ENCODE peak calls at places on chromosomes 12 and 14, in ten cellular contexts. E is stimulated activated CD4-positive, alpha-beta T cell treated with anti-CD3 and anti-CD28 coated beads, Interleukin-4, amount 100 ng/mL, for 4 hours; W is activated T-cell treated with anti-CD3 and anti-CD28 coated beads for 1 hour; G is ureter; I is HCEC 1CT; Q is fibroblast of lung; C is smooth muscle cell of the brain vasculature; B is RKO; L is NCI-H1694 treated with DMSO at 0.1 percent for 48 hours; Y is Ammon's horn. M is an unnamed sample.

GRCh38 chr12:27355979-27356378 is 23.3 kb downstream of the BMAL2 start:
- DNase-seq in Q (no peak), W (no peak), G (no peak), L (no peak), Y (no peak), I (no peak), B (no peak), C (no peak), E (no peak), M (no peak)

GRCh38 chr12:116141110-116141832 is 136.2 kb downstream of the MED13L start:
- DNase-seq in I (peak), L (peak), G (no peak), Y (no peak), C (no peak), W (no peak), Q (no peak), B (peak), E (no peak), M (no peak)

GRCh38 chr12:95661360-95661759 is 110.1 kb upstream of the USP44 start:
- DNase-seq in B (no peak), E (no peak), G (no peak), L (no peak), Q (no peak), Y (no peak), I (no peak), C (no peak), W (no peak), M (no peak)

GRCh38 chr12:50923361-50924130 is 28.8 kb upstream of the HIGD1C start:
- DNase-seq in Q (no peak), G (no peak), B (no peak), Y (no peak), I (no peak), L (no peak), C (no peak), W (no peak), E (no peak), M (no peak)

GRCh38 chr12:113048716-113049127 is 7.8 kb upstream of the DTX1 start:
- DNase-seq in Q (peak), G (peak), Y (peak), E (peak), I (peak), W (peak), L (peak), B (peak), C (no peak), M (peak)

GRCh38 chr12:50059440-50060119 is 2.2 kb downstream of the ASIC1 start:
- DNase-seq in Y (peak), I (peak), W (peak), B (no peak), L (no peak), C (no peak), Q (peak), E (peak), G (no peak), M (peak)

GRCh38 chr14:100865682-100866591 is 37.6 kb downstream of the RTL1 start:
- DNase-seq in B (no peak), Q (no peak), C (no peak), E (no peak), L (no peak), W (no peak), Y (no peak), G (no peak), I (no peak), M (no peak)

GRCh38 chr12:26746315-26746714 is 86.7 kb downstream of the ITPR2 start:
- DNase-seq in G (no peak), E (no peak), I (peak), C (no peak), W (no peak), Q (peak), Y (peak), L (no peak), B (peak), M (no peak)

GRCh38 chr12:94545937-94546771 is 86.5 kb upstream of the CEP83 start:
- DNase-seq in C (no peak), W (no peak), G (no peak), Q (peak), E (no peak), B (no peak), Y (peak), L (no peak), I (peak), M (no peak)

GRCh38 chr14:23727566-23728335 is 91.6 kb downstream of the DHRS2 start:
- DNase-seq in Y (peak), G (no peak), I (peak), C (no peak), E (no peak), B (peak), W (no peak), L (peak), Q (peak), M (no peak)

GRCh38 chr14:64209428-64210165 is 84.6 kb downstream of the ESR2 start:
- DNase-seq in E (no peak), C (no peak), Y (no peak), G (peak), Q (peak), W (no peak), I (peak), L (peak), B (no peak), M (no peak)

GRCh38 chr14:72812292-72812851 is 81.5 kb downstream of the DPF3 start:
- DNase-seq in I (no peak), E (no peak), G (peak), Q (no peak), W (no peak), C (no peak), L (no peak), Y (peak), B (no peak), M (no peak)

GRCh38 chr14:79842270-79842669 is 369.0 kb downstream of the DIO2 start:
- DNase-seq in G (no peak), E (no peak), L (no peak), B (peak), C (no peak), Y (no peak), W (no peak), I (peak), Q (peak), M (no peak)

GRCh38 chr14:97267509-97267908 is 470.3 kb downstream of the VRK1 start:
- DNase-seq in C (no peak), G (no peak), L (no peak), I (no peak), E (no peak), W (no peak), B (no peak), Y (no peak), Q (peak), M (no peak)

GRCh38 chr14:106210650-106211049 is 684.3 kb downstream of the TMEM121 start:
- DNase-seq in L (no peak), I (no peak), G (no peak), Q (no peak), C (no peak), E (no peak), W (peak), B (no peak), Y (no peak), M (peak)

GRCh38 chr12:24014240-24014639 is 64.8 kb upstream of the SOX5 start:
- DNase-seq in B (no peak), Q (no peak), C (no peak), L (no peak), W (no peak), I (no peak), Y (no peak), E (no peak), G (no peak), M (no peak)

GRCh38 chr14:74161526-74162158 is 76.9 kb downstream of the LIN52 start:
- DNase-seq in B (no peak), I (no peak), C (no peak), Y (no peak), G (no peak), Q (no peak), L (no peak), E (no peak), W (no peak), M (no peak)

GRCh38 chr12:111368291-111368683 is 608 bp downstream of the PHETA1 start:
- DNase-seq in W (no peak), C (no peak), Y (no peak), G (no peak), I (no peak), E (no peak), B (no peak), Q (no peak), L (no peak), M (no peak)

GRCh38 chr12:109663766-109664165 is 49.9 kb upstream of the FAM222A start:
- DNase-seq in E (no peak), Y (no peak), B (no peak), G (no peak), W (no peak), I (no peak), Q (no peak), L (no peak), C (no peak), M (no peak)

GRCh38 chr12:112527501-112527900 is 108.8 kb downstream of the PTPN11 start:
- DNase-seq in C (no peak), E (no peak), I (no peak), W (no peak), Y (no peak), G (no peak), Q (no peak), B (no peak), L (no peak), M (no peak)

GRCh38 chr12:30794591-30795409 is 40.0 kb upstream of the CAPRIN2 start:
- DNase-seq in I (peak), C (peak), E (no peak), G (no peak), L (no peak), Y (no peak), B (peak), W (no peak), Q (peak), M (no peak)

GRCh38 chr14:99549684-99550083 is 54.3 kb downstream of the CCDC85C start:
- DNase-seq in B (no peak), L (no peak), W (no peak), C (no peak), Q (no peak), E (no peak), G (no peak), I (no peak), Y (no peak), M (no peak)

GRCh38 chr12:79439179-79439825 is 251.5 kb downstream of the PAWR start:
- DNase-seq in G (no peak), B (no peak), C (no peak), Y (no peak), E (no peak), I (no peak), L (no peak), W (no peak), Q (peak), M (no peak)

GRCh38 chr14:71703477-71703876 is 228.8 kb upstream of the RGS6 start:
- DNase-seq in B (no peak), C (no peak), Y (peak), L (peak), I (no peak), E (no peak), W (no peak), Q (peak), G (no peak), M (no peak)

GRCh38 chr12:62605972-62606371 is 139.3 kb downstream of the MON2 start:
- DNase-seq in L (no peak), B (no peak), E (no peak), I (no peak), G (no peak), Q (no peak), Y (no peak), W (no peak), C (no peak), M (no peak)

GRCh38 chr12:68406134-68406576 is 74.0 kb upstream of the MDM1 start:
- DNase-seq in Y (peak), B (peak), W (no peak), I (peak), C (peak), G (peak), L (no peak), E (no peak), Q (peak), M (no peak)

GRCh38 chr12:22164101-22164500 is 118.1 kb downstream of the CMAS start:
- DNase-seq in B (no peak), L (no peak), Q (no peak), G (no peak), I (no peak), Y (no peak), W (no peak), C (no peak), E (no peak), M (no peak)

GRCh38 chr12:38704455-38704854 is 200.9 kb downstream of the CPNE8 start:
- DNase-seq in L (no peak), G (no peak), Q (no peak), I (no peak), E (no peak), C (no peak), W (no peak), B (no peak), Y (no peak), M (no peak)

GRCh38 chr12:6341439-6342139 is at the start of gene TNFRSF1A:
- DNase-seq in E (peak), L (no peak), Y (peak), W (no peak), G (peak), B (peak), C (peak), Q (peak), I (peak), M (peak)

GRCh38 chr12:14896477-14897184 is 11.0 kb upstream of the MGP start:
- DNase-seq in L (peak), C (no peak), Q (peak), B (no peak), G (no peak), W (no peak), E (no peak), I (peak), Y (peak), M (no peak)

GRCh38 chr12:54439521-54440255 is 20.6 kb upstream of the ITGA5 start:
- DNase-seq in E (no peak), L (peak), B (peak), Q (peak), C (no peak), G (no peak), W (no peak), Y (peak), I (peak), M (no peak)

GRCh38 chr12:93146278-93146939 is 217.3 kb upstream of the EEA1 start:
- DNase-seq in G (no peak), L (no peak), Q (peak), W (no peak), I (peak), Y (no peak), B (no peak), C (no peak), E (no peak), M (no peak)

GRCh38 chr14:95156153-95156764 is 1.1 kb downstream of the DICER1 start:
- DNase-seq in Y (peak), I (no peak), E (no peak), W (no peak), Q (peak), B (peak), G (no peak), L (peak), C (no peak), M (no peak)

GRCh38 chr12:26369588-26369987 is 174.2 kb downstream of the SSPN start:
- DNase-seq in Q (peak), C (peak), W (no peak), B (peak), I (peak), Y (peak), G (no peak), L (no peak), E (no peak), M (no peak)

GRCh38 chr14:47705683-47706082 is 30.3 kb upstream of the MDGA2 start:
- DNase-seq in L (no peak), E (no peak), C (no peak), G (no peak), Q (no peak), I (no peak), Y (no peak), W (no peak), B (no peak), M (no peak)